ENCODE peak calls at places on chromosomes 3 and 15, in five cellular contexts. One of them, this sample, is unnamed.

GRCh38 chr3:40658305-40658704 is 133.5 kb downstream of the ZNF621 start:
- DNase-seq in spleen: no peak
- DNase-seq in PC-9: no peak
- DNase-seq in breast epithelium: no peak
- DNase-seq in SK-N-SH: no peak
- DNase-seq in this sample: no peak

GRCh38 chr3:31724144-31724543 is 191.4 kb downstream of the STT3B start:
- DNase-seq in spleen: no peak
- DNase-seq in PC-9: no peak
- DNase-seq in breast epithelium: no peak
- DNase-seq in SK-N-SH: no peak
- DNase-seq in this sample: no peak

GRCh38 chr15:41279535-41280283 is 48.6 kb downstream of the CHP1 start:
- DNase-seq in spleen: no peak
- DNase-seq in PC-9: no peak
- DNase-seq in breast epithelium: no peak
- DNase-seq in SK-N-SH: no peak
- DNase-seq in this sample: no peak

GRCh38 chr3:115659861-115660260 is 36.6 kb downstream of the GAP43 start:
- DNase-seq in spleen: no peak
- DNase-seq in PC-9: no peak
- DNase-seq in breast epithelium: no peak
- DNase-seq in SK-N-SH: no peak
- DNase-seq in this sample: no peak

GRCh38 chr3:48428863-48429415 is 947 bp downstream of the PLXNB1 start:
- DNase-seq in spleen: no peak
- DNase-seq in PC-9: peak; percentile 34
- DNase-seq in breast epithelium: no peak
- DNase-seq in SK-N-SH: peak; percentile 89
- DNase-seq in this sample: peak; percentile 69

GRCh38 chr3:189053327-189053726 is 118.4 kb upstream of the TPRG1 start:
- DNase-seq in spleen: no peak
- DNase-seq in PC-9: no peak
- DNase-seq in breast epithelium: no peak
- DNase-seq in SK-N-SH: no peak
- DNase-seq in this sample: no peak

GRCh38 chr15:44219073-44219472 is 24.0 kb upstream of the FRMD5 start:
- DNase-seq in spleen: no peak
- DNase-seq in PC-9: no peak
- DNase-seq in breast epithelium: no peak
- DNase-seq in SK-N-SH: no peak
- DNase-seq in this sample: no peak

GRCh38 chr15:53216036-53216435 is 425.9 kb upstream of the ONECUT1 start:
- DNase-seq in spleen: no peak
- DNase-seq in PC-9: no peak
- DNase-seq in breast epithelium: no peak
- DNase-seq in SK-N-SH: no peak
- DNase-seq in this sample: no peak

GRCh38 chr3:195102609-195103467 is 168.1 kb downstream of the XXYLT1 start:
- DNase-seq in spleen: peak; percentile 56
- DNase-seq in PC-9: peak; percentile 62
- DNase-seq in breast epithelium: no peak
- DNase-seq in SK-N-SH: no peak
- DNase-seq in this sample: peak; percentile 71

GRCh38 chr3:61926913-61927312 is 365.5 kb downstream of the PTPRG start:
- DNase-seq in spleen: no peak
- DNase-seq in PC-9: no peak
- DNase-seq in breast epithelium: no peak
- DNase-seq in SK-N-SH: no peak
- DNase-seq in this sample: no peak

GRCh38 chr3:61928776-61929175 is 367.4 kb downstream of the PTPRG start:
- DNase-seq in spleen: no peak
- DNase-seq in PC-9: no peak
- DNase-seq in breast epithelium: no peak
- DNase-seq in SK-N-SH: no peak
- DNase-seq in this sample: no peak

GRCh38 chr3:61928020-61928419 is 366.6 kb downstream of the PTPRG start:
- DNase-seq in spleen: no peak
- DNase-seq in PC-9: no peak
- DNase-seq in breast epithelium: no peak
- DNase-seq in SK-N-SH: no peak
- DNase-seq in this sample: no peak

GRCh38 chr3:61925721-61926120 is 364.4 kb downstream of the PTPRG start:
- DNase-seq in spleen: no peak
- DNase-seq in PC-9: no peak
- DNase-seq in breast epithelium: no peak
- DNase-seq in SK-N-SH: no peak
- DNase-seq in this sample: no peak

GRCh38 chr3:61927332-61927731 is 366.0 kb downstream of the PTPRG start:
- DNase-seq in spleen: no peak
- DNase-seq in PC-9: no peak
- DNase-seq in breast epithelium: peak; percentile 77
- DNase-seq in SK-N-SH: peak; percentile 65
- DNase-seq in this sample: peak; percentile 40
- H3K4me3 ChIP-seq in spleen: no peak overlapping the region
- H3K4me3 ChIP-seq in PC-9: no peak overlapping the region
- H3K4me3 ChIP-seq in breast epithelium: no peak overlapping the region
- H3K4me3 ChIP-seq in SK-N-SH: no peak overlapping the region
- H3K4me3 ChIP-seq in this sample: no peak overlapping the region

DNA sequence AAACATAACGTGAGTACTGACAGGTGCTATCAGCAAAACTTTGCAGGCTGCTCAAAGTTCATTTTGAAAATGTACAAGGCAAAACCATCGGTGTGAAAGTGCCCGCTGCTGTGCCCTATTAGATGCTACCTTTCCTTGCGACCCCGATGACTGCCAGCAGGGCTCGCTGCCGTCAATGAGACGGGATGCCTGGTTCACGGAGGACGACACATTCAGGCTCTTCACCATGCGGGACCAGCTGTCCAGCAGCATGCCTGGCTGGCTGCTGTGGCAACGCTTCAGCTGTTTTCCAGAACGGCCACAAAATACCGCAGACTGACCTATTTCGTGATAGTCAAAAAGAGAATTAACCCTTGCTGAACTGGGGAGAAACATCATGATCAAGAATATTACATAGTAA is 92.7 kb upstream of the OCA2 start:
- DNase-seq in spleen: no peak
- DNase-seq in PC-9: no peak
- DNase-seq in breast epithelium: no peak
- DNase-seq in SK-N-SH: peak; percentile 89
- DNase-seq in this sample: no peak
- TF ChIP-seq CTCF in spleen: no peak
- TF ChIP-seq CTCF in PC-9: no peak
- TF ChIP-seq CTCF in breast epithelium: no peak
- TF ChIP-seq CTCF in SK-N-SH: peak; percentile 72
- TF ChIP-seq CTCF in this sample: no peak

GRCh38 chr3:46578973-46579755 is 13.1 kb upstream of the LRRC2 start:
- DNase-seq in spleen: no peak
- DNase-seq in PC-9: no peak
- DNase-seq in breast epithelium: no peak
- DNase-seq in SK-N-SH: no peak
- DNase-seq in this sample: peak; percentile 31
- H3K4me3 ChIP-seq in spleen: no peak overlapping the region
- H3K4me3 ChIP-seq in PC-9: no peak overlapping the region
- H3K4me3 ChIP-seq in breast epithelium: no peak overlapping the region
- H3K4me3 ChIP-seq in SK-N-SH: no peak overlapping the region
- H3K4me3 ChIP-seq in this sample: no peak overlapping the region

GRCh38 chr3:100710355-100711198 is 1.3 kb downstream of the TFG start:
- DNase-seq in spleen: no peak
- DNase-seq in PC-9: peak; percentile 62
- DNase-seq in breast epithelium: no peak
- DNase-seq in SK-N-SH: peak; percentile 48
- DNase-seq in this sample: peak; percentile 82
- TF ChIP-seq CTCF in spleen: no peak
- TF ChIP-seq CTCF in PC-9: peak; percentile 54
- TF ChIP-seq CTCF in breast epithelium: peak; percentile 6
- TF ChIP-seq CTCF in SK-N-SH: peak; percentile 51
- TF ChIP-seq CTCF in this sample: no peak